ENCODE peak calls at places on chromosome 1, in ten cellular contexts. One of them, this sample, is unnamed.

GRCh38 chr1:24535021-24535424 is 20.9 kb upstream of the NCMAP start:
- DNase-seq in tibial artery: no peak
- DNase-seq in iPS DF 6.9: no peak
- DNase-seq in stomach: peak; percentile 31
- DNase-seq in keratinocyte: no peak
- DNase-seq in sigmoid colon: no peak
- DNase-seq in transverse colon: peak; percentile 54
- DNase-seq in osteoblast: no peak
- DNase-seq in adrenal gland: no peak
- DNase-seq in CD8-positive, alpha-beta T cell: peak; percentile 83
- DNase-seq in this sample: peak; percentile 72

GRCh38 chr1:21149862-21150432 is 26.8 kb downstream of the EIF4G3 start:
- DNase-seq in tibial artery: no peak
- DNase-seq in sigmoid colon: peak; percentile 72
- DNase-seq in osteoblast: peak; percentile 89
- DNase-seq in transverse colon: no peak
- DNase-seq in keratinocyte: peak; percentile 44
- DNase-seq in iPS DF 6.9: no peak
- DNase-seq in stomach: no peak
- DNase-seq in CD8-positive, alpha-beta T cell: no peak
- DNase-seq in adrenal gland: no peak
- DNase-seq in this sample: no peak

GRCh38 chr1:200028586-200029034 is 1.1 kb downstream of the NR5A2 start:
- DNase-seq in transverse colon: no peak
- DNase-seq in stomach: no peak
- DNase-seq in keratinocyte: no peak
- DNase-seq in sigmoid colon: no peak
- DNase-seq in tibial artery: no peak
- DNase-seq in iPS DF 6.9: no peak
- DNase-seq in adrenal gland: no peak
- DNase-seq in osteoblast: no peak
- DNase-seq in CD8-positive, alpha-beta T cell: no peak
- DNase-seq in this sample: no peak

GRCh38 chr1:68958957-68959356 is 462.1 kb upstream of the DEPDC1 start:
- DNase-seq in keratinocyte: no peak
- DNase-seq in adrenal gland: no peak
- DNase-seq in iPS DF 6.9: no peak
- DNase-seq in stomach: no peak
- DNase-seq in transverse colon: no peak
- DNase-seq in CD8-positive, alpha-beta T cell: no peak
- DNase-seq in osteoblast: no peak
- DNase-seq in tibial artery: no peak
- DNase-seq in sigmoid colon: no peak
- DNase-seq in this sample: no peak

GRCh38 chr1:6965062-6965913 is 180.0 kb downstream of the CAMTA1 start:
- DNase-seq in sigmoid colon: no peak
- DNase-seq in CD8-positive, alpha-beta T cell: no peak
- DNase-seq in iPS DF 6.9: no peak
- DNase-seq in stomach: no peak
- DNase-seq in transverse colon: no peak
- DNase-seq in keratinocyte: no peak
- DNase-seq in adrenal gland: no peak
- DNase-seq in osteoblast: peak; percentile 79
- DNase-seq in tibial artery: no peak
- DNase-seq in this sample: no peak

GRCh38 chr1:154598871-154599635 is 8.9 kb downstream of the ADAR start:
- DNase-seq in keratinocyte: no peak
- DNase-seq in adrenal gland: no peak
- DNase-seq in CD8-positive, alpha-beta T cell: no peak
- DNase-seq in stomach: no peak
- DNase-seq in tibial artery: no peak
- DNase-seq in transverse colon: no peak
- DNase-seq in osteoblast: no peak
- DNase-seq in iPS DF 6.9: no peak
- DNase-seq in sigmoid colon: no peak
- DNase-seq in this sample: no peak

GRCh38 chr1:226406401-226406881 is 1.5 kb downstream of the PARP1 start:
- DNase-seq in iPS DF 6.9: no peak
- DNase-seq in sigmoid colon: no peak
- DNase-seq in CD8-positive, alpha-beta T cell: no peak
- DNase-seq in transverse colon: no peak
- DNase-seq in keratinocyte: peak; percentile 68
- DNase-seq in osteoblast: no peak
- DNase-seq in adrenal gland: no peak
- DNase-seq in stomach: no peak
- DNase-seq in tibial artery: no peak
- DNase-seq in this sample: peak; percentile 34

GRCh38 chr1:219113261-219113660 is 60.4 kb upstream of the LYPLAL1 start:
- DNase-seq in keratinocyte: no peak
- DNase-seq in CD8-positive, alpha-beta T cell: no peak
- DNase-seq in transverse colon: no peak
- DNase-seq in adrenal gland: no peak
- DNase-seq in iPS DF 6.9: no peak
- DNase-seq in stomach: no peak
- DNase-seq in tibial artery: no peak
- DNase-seq in sigmoid colon: no peak
- DNase-seq in osteoblast: no peak
- DNase-seq in this sample: no peak

GRCh38 chr1:41936107-41936506 is 17.4 kb upstream of the HIVEP3 start:
- DNase-seq in stomach: no peak
- DNase-seq in tibial artery: no peak
- DNase-seq in sigmoid colon: no peak
- DNase-seq in iPS DF 6.9: no peak
- DNase-seq in osteoblast: peak; percentile 47
- DNase-seq in keratinocyte: no peak
- DNase-seq in adrenal gland: no peak
- DNase-seq in CD8-positive, alpha-beta T cell: no peak
- DNase-seq in transverse colon: no peak
- DNase-seq in this sample: no peak

GRCh38 chr1:119139393-119139792 is 1.1 kb downstream of the WARS2 start:
- DNase-seq in adrenal gland: no peak
- DNase-seq in keratinocyte: no peak
- DNase-seq in sigmoid colon: no peak
- DNase-seq in iPS DF 6.9: no peak
- DNase-seq in osteoblast: no peak
- DNase-seq in tibial artery: no peak
- DNase-seq in stomach: no peak
- DNase-seq in transverse colon: no peak
- DNase-seq in CD8-positive, alpha-beta T cell: peak; percentile 36
- DNase-seq in this sample: peak; percentile 20

GRCh38 chr1:165144757-165145397 is 211.6 kb downstream of the LMX1A start:
- DNase-seq in keratinocyte: no peak
- DNase-seq in osteoblast: no peak
- DNase-seq in adrenal gland: peak; percentile 40
- DNase-seq in tibial artery: no peak
- DNase-seq in transverse colon: peak; percentile 40
- DNase-seq in stomach: peak; percentile 56
- DNase-seq in CD8-positive, alpha-beta T cell: no peak
- DNase-seq in iPS DF 6.9: peak; percentile 48
- DNase-seq in sigmoid colon: no peak
- DNase-seq in this sample: no peak

GRCh38 chr1:185514296-185514695 is 197.3 kb upstream of the IVNS1ABP start:
- DNase-seq in iPS DF 6.9: no peak
- DNase-seq in osteoblast: no peak
- DNase-seq in stomach: no peak
- DNase-seq in keratinocyte: no peak
- DNase-seq in sigmoid colon: no peak
- DNase-seq in transverse colon: no peak
- DNase-seq in CD8-positive, alpha-beta T cell: no peak
- DNase-seq in tibial artery: no peak
- DNase-seq in adrenal gland: no peak
- DNase-seq in this sample: no peak

GRCh38 chr1:91007092-91007491 is 14.7 kb downstream of the ZNF644 start:
- DNase-seq in adrenal gland: no peak
- DNase-seq in CD8-positive, alpha-beta T cell: no peak
- DNase-seq in sigmoid colon: no peak
- DNase-seq in iPS DF 6.9: no peak
- DNase-seq in osteoblast: no peak
- DNase-seq in stomach: no peak
- DNase-seq in tibial artery: no peak
- DNase-seq in keratinocyte: no peak
- DNase-seq in transverse colon: no peak
- DNase-seq in this sample: no peak

GRCh38 chr1:91004145-91004544 is 17.7 kb downstream of the ZNF644 start:
- DNase-seq in tibial artery: no peak
- DNase-seq in iPS DF 6.9: no peak
- DNase-seq in sigmoid colon: no peak
- DNase-seq in stomach: no peak
- DNase-seq in osteoblast: no peak
- DNase-seq in transverse colon: no peak
- DNase-seq in CD8-positive, alpha-beta T cell: no peak
- DNase-seq in adrenal gland: no peak
- DNase-seq in keratinocyte: no peak
- DNase-seq in this sample: no peak

GRCh38 chr1:91006113-91006908 is 15.5 kb downstream of the ZNF644 start:
- DNase-seq in osteoblast: no peak
- DNase-seq in CD8-positive, alpha-beta T cell: no peak
- DNase-seq in tibial artery: no peak
- DNase-seq in adrenal gland: no peak
- DNase-seq in iPS DF 6.9: no peak
- DNase-seq in transverse colon: no peak
- DNase-seq in stomach: no peak
- DNase-seq in sigmoid colon: no peak
- DNase-seq in keratinocyte: no peak
- DNase-seq in this sample: no peak

GRCh38 chr1:91007827-91008226 is 14.0 kb downstream of the ZNF644 start:
- DNase-seq in osteoblast: no peak
- DNase-seq in tibial artery: no peak
- DNase-seq in CD8-positive, alpha-beta T cell: no peak
- DNase-seq in keratinocyte: no peak
- DNase-seq in transverse colon: no peak
- DNase-seq in stomach: no peak
- DNase-seq in sigmoid colon: no peak
- DNase-seq in iPS DF 6.9: no peak
- DNase-seq in adrenal gland: no peak
- DNase-seq in this sample: no peak

GRCh38 chr1:91005285-91005684 is 16.6 kb downstream of the ZNF644 start:
- DNase-seq in keratinocyte: no peak
- DNase-seq in CD8-positive, alpha-beta T cell: no peak
- DNase-seq in tibial artery: no peak
- DNase-seq in osteoblast: no peak
- DNase-seq in transverse colon: no peak
- DNase-seq in sigmoid colon: no peak
- DNase-seq in iPS DF 6.9: no peak
- DNase-seq in adrenal gland: no peak
- DNase-seq in stomach: no peak
- DNase-seq in this sample: no peak
- H3K4me1 ChIP-seq in keratinocyte: no peaks in the 10 kb centered on the region
- H3K4me1 ChIP-seq in CD8-positive, alpha-beta T cell: peaks cover 11% of the 10 kb centered on the region
- H3K4me1 ChIP-seq in tibial artery: peaks cover 20% of the 10 kb centered on the region
- H3K4me1 ChIP-seq in osteoblast: no peaks in the 10 kb centered on the region
- H3K4me1 ChIP-seq in transverse colon: peaks cover 35% of the 10 kb centered on the region
- H3K4me1 ChIP-seq in sigmoid colon: no peaks in the 10 kb centered on the region
- H3K4me1 ChIP-seq in iPS DF 6.9: peaks cover 3% of the 10 kb centered on the region
- H3K4me1 ChIP-seq in adrenal gland: no peaks in the 10 kb centered on the region
- H3K4me1 ChIP-seq in stomach: no peaks in the 10 kb centered on the region
- H3K4me1 ChIP-seq in this sample: peaks cover 15% of the 10 kb centered on the region

DNA sequence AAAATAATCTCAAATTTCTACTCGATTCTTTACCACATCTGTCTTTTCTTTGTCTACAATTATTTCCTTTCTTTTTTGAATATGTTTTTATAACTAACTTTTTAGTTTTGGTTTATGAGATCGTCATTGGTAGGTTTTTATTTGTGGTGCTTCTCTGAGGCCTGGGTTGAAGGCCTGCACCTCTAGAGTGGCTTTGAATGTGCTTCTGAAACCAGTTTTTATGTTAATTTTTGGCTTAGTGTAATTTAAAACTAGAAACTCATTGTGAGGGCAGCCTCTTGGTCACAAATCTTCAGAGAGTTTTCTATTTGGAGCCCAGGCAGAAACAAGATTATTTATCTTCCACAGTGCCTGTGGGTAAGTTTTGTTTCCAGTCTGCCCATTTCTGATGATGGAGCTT is 187.0 kb downstream of the GPATCH2 start:
- DNase-seq in iPS DF 6.9: no peak
- DNase-seq in adrenal gland: no peak
- DNase-seq in tibial artery: no peak
- DNase-seq in transverse colon: no peak
- DNase-seq in keratinocyte: no peak
- DNase-seq in osteoblast: no peak
- DNase-seq in CD8-positive, alpha-beta T cell: no peak
- DNase-seq in stomach: no peak
- DNase-seq in sigmoid colon: no peak
- DNase-seq in this sample: no peak
- H3K36me3 ChIP-seq in iPS DF 6.9: no peaks in the 10 kb centered on the region
- H3K36me3 ChIP-seq in adrenal gland: no peaks in the 10 kb centered on the region
- H3K36me3 ChIP-seq in tibial artery: peaks cover 36% of the 10 kb centered on the region
- H3K36me3 ChIP-seq in transverse colon: no peaks in the 10 kb centered on the region
- H3K36me3 ChIP-seq in keratinocyte: no peaks in the 10 kb centered on the region
- H3K36me3 ChIP-seq in osteoblast: peaks cover 6% of the 10 kb centered on the region
- H3K36me3 ChIP-seq in CD8-positive, alpha-beta T cell: peaks cover 5% of the 10 kb centered on the region
- H3K36me3 ChIP-seq in stomach: peaks cover 25% of the 10 kb centered on the region
- H3K36me3 ChIP-seq in sigmoid colon: no peaks in the 10 kb centered on the region
- H3K36me3 ChIP-seq in this sample: peaks cover 3% of the 10 kb centered on the region

DNA sequence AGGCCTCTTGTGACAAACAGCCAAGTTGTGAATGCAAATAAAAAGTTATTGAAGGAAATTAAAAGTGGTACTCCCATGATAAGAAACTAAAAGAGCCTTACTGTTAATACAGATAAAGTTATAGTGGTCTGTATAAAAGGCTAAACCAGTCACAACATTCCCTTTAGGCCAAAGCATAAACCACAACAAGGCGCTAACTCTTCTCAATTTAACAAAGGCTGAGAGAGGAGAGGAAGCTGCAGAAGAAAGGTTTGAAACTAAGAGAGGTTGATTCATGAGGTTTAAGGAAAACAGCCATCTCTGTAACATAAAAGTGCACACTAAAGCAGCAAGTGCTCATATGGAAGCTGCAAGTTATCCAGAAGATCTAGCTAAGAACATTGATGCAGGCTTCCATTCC is 10.7 kb downstream of the C1orf105 start:
- DNase-seq in adrenal gland: no peak
- DNase-seq in keratinocyte: no peak
- DNase-seq in CD8-positive, alpha-beta T cell: no peak
- DNase-seq in osteoblast: no peak
- DNase-seq in iPS DF 6.9: no peak
- DNase-seq in stomach: no peak
- DNase-seq in sigmoid colon: no peak
- DNase-seq in tibial artery: no peak
- DNase-seq in transverse colon: no peak
- DNase-seq in this sample: no peak
- H3K4me1 ChIP-seq in adrenal gland: no peaks in the 10 kb centered on the region
- H3K4me1 ChIP-seq in keratinocyte: peaks cover 10% of the 10 kb centered on the region
- H3K4me1 ChIP-seq in CD8-positive, alpha-beta T cell: peaks cover 51% of the 10 kb centered on the region
- H3K4me1 ChIP-seq in osteoblast: no peaks in the 10 kb centered on the region
- H3K4me1 ChIP-seq in iPS DF 6.9: peaks cover 4% of the 10 kb centered on the region
- H3K4me1 ChIP-seq in stomach: peaks cover 6% of the 10 kb centered on the region
- H3K4me1 ChIP-seq in sigmoid colon: no peaks in the 10 kb centered on the region
- H3K4me1 ChIP-seq in tibial artery: no peaks in the 10 kb centered on the region
- H3K4me1 ChIP-seq in transverse colon: peaks cover 16% of the 10 kb centered on the region
- H3K4me1 ChIP-seq in this sample: peaks cover 22% of the 10 kb centered on the region

DNA sequence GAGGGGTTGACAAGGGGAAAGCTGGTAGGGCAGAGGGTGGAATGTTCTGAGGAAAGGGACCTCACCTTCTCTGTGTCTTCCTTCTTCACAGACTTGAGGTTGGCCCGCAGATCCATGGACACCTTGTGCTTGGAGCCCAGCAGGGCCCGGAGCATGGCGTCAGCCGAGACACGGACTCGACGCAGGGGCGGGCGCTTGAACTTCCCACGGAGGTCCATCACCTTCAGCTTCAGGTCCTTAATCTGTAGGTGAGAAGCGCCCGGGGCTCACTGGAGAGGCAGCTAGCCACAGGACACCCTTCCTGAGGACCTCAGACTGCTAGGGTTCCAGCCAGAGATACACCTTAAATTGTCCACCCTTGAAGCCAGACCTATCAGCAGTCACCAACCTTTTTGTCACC is 10.2 kb downstream of the TNNI1 start:
- DNase-seq in iPS DF 6.9: no peak
- DNase-seq in adrenal gland: no peak
- DNase-seq in sigmoid colon: no peak
- DNase-seq in transverse colon: no peak
- DNase-seq in osteoblast: peak; percentile 26
- DNase-seq in CD8-positive, alpha-beta T cell: no peak
- DNase-seq in tibial artery: no peak
- DNase-seq in keratinocyte: no peak
- DNase-seq in stomach: no peak
- DNase-seq in this sample: no peak
- H3K36me3 ChIP-seq in iPS DF 6.9: no peaks in the 10 kb centered on the region
- H3K36me3 ChIP-seq in adrenal gland: no peaks in the 10 kb centered on the region
- H3K36me3 ChIP-seq in sigmoid colon: no peaks in the 10 kb centered on the region
- H3K36me3 ChIP-seq in transverse colon: no peaks in the 10 kb centered on the region
- H3K36me3 ChIP-seq in osteoblast: no peaks in the 10 kb centered on the region
- H3K36me3 ChIP-seq in CD8-positive, alpha-beta T cell: no peaks in the 10 kb centered on the region
- H3K36me3 ChIP-seq in tibial artery: no peaks in the 10 kb centered on the region
- H3K36me3 ChIP-seq in keratinocyte: no peaks in the 10 kb centered on the region
- H3K36me3 ChIP-seq in stomach: no peaks in the 10 kb centered on the region
- H3K36me3 ChIP-seq in this sample: no peaks in the 10 kb centered on the region

This sample was measured in CD4-positive, CD25-positive, alpha-beta regulatory T cell.